ENCODE peak calls at places on chromosomes 16 and 17, in four cellular contexts. One of them, this sample, is unnamed.
A peak's percentile ranks its signal among the peaks of the same experiment; 100 is the strongest.

GRCh38 chr17:15274017-15274416 is 8.9 kb upstream of the PMP22 start:
- DNase-seq in uterus: no peak
- DNase-seq in NCI-H1048: no peak
- DNase-seq in SHP77 treated with DMSO at 0.1 percent for 48 hours: no peak
- DNase-seq in this sample: no peak

GRCh38 chr16:56830669-56831068 is 34.3 kb upstream of the SLC12A3 start:
- DNase-seq in uterus: no peak
- DNase-seq in NCI-H1048: no peak
- DNase-seq in SHP77 treated with DMSO at 0.1 percent for 48 hours: no peak
- DNase-seq in this sample: no peak

GRCh38 chr17:82217530-82218204 is 5.0 kb upstream of the CCDC57 start:
- DNase-seq in uterus: no peak
- DNase-seq in NCI-H1048: no peak
- DNase-seq in SHP77 treated with DMSO at 0.1 percent for 48 hours: no peak
- DNase-seq in this sample: no peak

GRCh38 chr17:75498019-75498725 is 17.2 kb downstream of the CASKIN2 start:
- DNase-seq in uterus: no peak
- DNase-seq in NCI-H1048: no peak
- DNase-seq in SHP77 treated with DMSO at 0.1 percent for 48 hours: no peak
- DNase-seq in this sample: no peak

GRCh38 chr16:1093284-1094123 is 2.5 kb downstream of the C1QTNF8 start:
- DNase-seq in uterus: no peak
- DNase-seq in NCI-H1048: no peak
- DNase-seq in SHP77 treated with DMSO at 0.1 percent for 48 hours: no peak
- DNase-seq in this sample: peak; percentile 32

GRCh38 chr17:8867361-8867981 is at the start of gene PIK3R6:
- DNase-seq in uterus: no peak
- DNase-seq in NCI-H1048: no peak
- DNase-seq in SHP77 treated with DMSO at 0.1 percent for 48 hours: no peak
- DNase-seq in this sample: no peak

GRCh38 chr17:40956401-40957254 is 10.1 kb downstream of the KRT39 start:
- DNase-seq in uterus: no peak
- DNase-seq in NCI-H1048: no peak
- DNase-seq in SHP77 treated with DMSO at 0.1 percent for 48 hours: no peak
- DNase-seq in this sample: no peak

GRCh38 chr16:4594433-4595410 is 20.0 kb downstream of the UBALD1 start:
- DNase-seq in uterus: no peak
- DNase-seq in NCI-H1048: no peak
- DNase-seq in SHP77 treated with DMSO at 0.1 percent for 48 hours: no peak
- DNase-seq in this sample: no peak

GRCh38 chr17:20267459-20267842 is 199.9 kb downstream of the LGALS9B start:
- DNase-seq in uterus: no peak
- DNase-seq in NCI-H1048: no peak
- DNase-seq in SHP77 treated with DMSO at 0.1 percent for 48 hours: no peak
- DNase-seq in this sample: no peak

GRCh38 chr16:17147942-17148341 is 322.8 kb downstream of the XYLT1 start:
- DNase-seq in uterus: no peak
- DNase-seq in NCI-H1048: no peak
- DNase-seq in SHP77 treated with DMSO at 0.1 percent for 48 hours: no peak
- DNase-seq in this sample: no peak

GRCh38 chr16:11181889-11182279 is 74.1 kb downstream of the SOCS1 start:
- DNase-seq in uterus: no peak
- DNase-seq in NCI-H1048: no peak
- DNase-seq in SHP77 treated with DMSO at 0.1 percent for 48 hours: no peak
- DNase-seq in this sample: no peak

GRCh38 chr17:56316604-56317003 is 163.3 kb downstream of the ANKFN1 start:
- DNase-seq in uterus: no peak
- DNase-seq in NCI-H1048: no peak
- DNase-seq in SHP77 treated with DMSO at 0.1 percent for 48 hours: no peak
- DNase-seq in this sample: no peak

GRCh38 chr16:25045696-25046381 is 30.7 kb upstream of the ARHGAP17 start:
- DNase-seq in uterus: no peak
- DNase-seq in NCI-H1048: no peak
- DNase-seq in SHP77 treated with DMSO at 0.1 percent for 48 hours: no peak
- DNase-seq in this sample: no peak

GRCh38 chr16:86862596-86862995 is 284.2 kb downstream of the FOXL1 start:
- DNase-seq in uterus: no peak
- DNase-seq in NCI-H1048: no peak
- DNase-seq in SHP77 treated with DMSO at 0.1 percent for 48 hours: no peak
- DNase-seq in this sample: no peak

GRCh38 chr16:85996843-85997242 is 97.9 kb downstream of the IRF8 start:
- DNase-seq in uterus: no peak
- DNase-seq in NCI-H1048: no peak
- DNase-seq in SHP77 treated with DMSO at 0.1 percent for 48 hours: no peak
- DNase-seq in this sample: no peak

GRCh38 chr17:17897442-17897841 is 60.7 kb upstream of the SREBF1 start:
- DNase-seq in uterus: no peak
- DNase-seq in NCI-H1048: no peak
- DNase-seq in SHP77 treated with DMSO at 0.1 percent for 48 hours: no peak
- DNase-seq in this sample: no peak

GRCh38 chr16:68069511-68070248 is 15.5 kb upstream of the NFATC3 start:
- DNase-seq in uterus: no peak
- DNase-seq in NCI-H1048: no peak
- DNase-seq in SHP77 treated with DMSO at 0.1 percent for 48 hours: peak; percentile 75
- DNase-seq in this sample: no peak

GRCh38 chr17:73430848-73431247 is 119.0 kb upstream of the CDC42EP4 start:
- DNase-seq in uterus: no peak
- DNase-seq in NCI-H1048: no peak
- DNase-seq in SHP77 treated with DMSO at 0.1 percent for 48 hours: peak; percentile 84
- DNase-seq in this sample: no peak

GRCh38 chr16:85462405-85463227 is 150.5 kb upstream of the GSE1 start:
- DNase-seq in uterus: peak; percentile 64
- DNase-seq in NCI-H1048: no peak
- DNase-seq in SHP77 treated with DMSO at 0.1 percent for 48 hours: peak; percentile 48
- DNase-seq in this sample: no peak

This sample was measured in NCI-H526 treated with DMSO at 0.1 percent for 48 hours.